ENCODE peak calls at places on chromosomes 3 and 15, in seven cellular contexts. K is IMR-90; N is endothelial cell of umbilical vein; D is fibroblast of lung; O is CD8-positive, alpha-beta T cell; C is prostate gland; E is mesenchymal stem cell. X is an unnamed sample.

GRCh38 chr3:183513046-183513706 is 42.3 kb downstream of the KLHL6 start:
- DNase-seq in D (no peak), C (no peak), N (no peak), K (no peak), O (peak; percentile 68), E (no peak), X (no peak)

GRCh38 chr3:132311860-132312259 is 5.3 kb upstream of the ACP3 start:
- DNase-seq in K (peak; percentile 32), N (no peak), O (no peak), D (peak; percentile 79), E (no peak), C (no peak), X (no peak)

GRCh38 chr3:126309861-126310655 is 47.1 kb downstream of the KLF15 start:
- DNase-seq in O (no peak), E (no peak), K (no peak), C (no peak), D (no peak), N (no peak), X (no peak)

GRCh38 chr3:129556890-129557736 is 14.1 kb downstream of the H1-8 start:
- DNase-seq in C (no peak), N (no peak), D (peak; percentile 81), K (no peak), E (no peak), O (no peak), X (no peak)

GRCh38 chr15:57395292-57395691 is 19.0 kb downstream of the CGNL1 start:
- DNase-seq in C (no peak), E (peak; percentile 65), D (peak; percentile 96), K (peak; percentile 68), N (peak; percentile 91), O (no peak), X (no peak)

GRCh38 chr3:118987466-118987865 is 47.2 kb downstream of the IGSF11 start:
- DNase-seq in C (peak; percentile 50), D (peak; percentile 39), N (no peak), K (peak; percentile 3), O (no peak), E (no peak), X (peak; percentile 65)

GRCh38 chr3:52086939-52087675 is 30.7 kb upstream of the DUSP7 start:
- DNase-seq in K (peak; percentile 56), O (no peak), D (peak; percentile 41), E (no peak), C (no peak), N (peak; percentile 64), X (no peak)

GRCh38 chr3:155745795-155746550 is 1.1 kb upstream of the PLCH1 start:
- DNase-seq in N (peak; percentile 27), C (no peak), K (no peak), E (peak; percentile 38), O (no peak), D (peak; percentile 50), X (peak; percentile 49)

GRCh38 chr15:26628071-26628470 is 144.8 kb downstream of the GABRB3 start:
- DNase-seq in C (peak; percentile 36), E (no peak), D (no peak), O (no peak), K (no peak), N (no peak), X (no peak)

GRCh38 chr3:58025824-58026579 is 17.8 kb downstream of the FLNB start:
- DNase-seq in D (peak; percentile 65), O (no peak), E (peak; percentile 78), K (peak; percentile 68), C (peak; percentile 79), N (peak; percentile 79), X (peak; percentile 40)

GRCh38 chr3:71089271-71089670 is 494.3 kb downstream of the FOXP1 start:
- DNase-seq in C (no peak), O (no peak), D (no peak), E (peak; percentile 43), K (peak; percentile 69), N (no peak), X (no peak)

GRCh38 chr3:164779816-164780215 is 298.5 kb downstream of the SI start:
- DNase-seq in N (no peak), O (no peak), C (no peak), K (no peak), E (peak; percentile 34), D (no peak), X (no peak)

GRCh38 chr3:4613366-4613765 is 120.2 kb downstream of the ITPR1 start:
- DNase-seq in D (no peak), N (no peak), E (no peak), O (no peak), C (no peak), K (no peak), X (no peak)

GRCh38 chr15:101013769-101014223 is 94.6 kb downstream of the LRRK1 start:
- DNase-seq in C (no peak), N (no peak), D (no peak), O (no peak), K (no peak), E (no peak), X (no peak)

GRCh38 chr3:191331443-191331842 is 1.1 kb upstream of the UTS2B start:
- DNase-seq in N (peak; percentile 70), O (no peak), K (peak; percentile 66), C (no peak), E (peak; percentile 74), D (peak; percentile 73), X (no peak)

GRCh38 chr3:110430146-110430545 is 641.5 kb upstream of the NECTIN3 start:
- DNase-seq in C (no peak), E (peak; percentile 33), O (no peak), N (no peak), D (peak; percentile 46), K (peak; percentile 44), X (no peak)

GRCh38 chr15:95302206-95302605 is 1028.3 kb upstream of the NR2F2 start:
- DNase-seq in D (no peak), K (no peak), O (no peak), N (peak; percentile 92), E (peak; percentile 59), C (no peak), X (no peak)

GRCh38 chr3:177466076-177466475 is 268.8 kb upstream of the TBL1XR1 start:
- DNase-seq in E (no peak), O (no peak), D (peak; percentile 63), N (no peak), C (no peak), K (no peak), X (no peak)

GRCh38 chr15:94445529-94446160 is 214.3 kb downstream of the MCTP2 start:
- DNase-seq in E (peak; percentile 92), D (no peak), O (no peak), C (no peak), K (no peak), N (no peak), X (no peak)

GRCh38 chr3:66236281-66236680 is 15.5 kb downstream of the SLC25A26 start:
- DNase-seq in D (no peak), O (no peak), N (no peak), E (peak; percentile 12), K (no peak), C (no peak), X (no peak)

DNA sequence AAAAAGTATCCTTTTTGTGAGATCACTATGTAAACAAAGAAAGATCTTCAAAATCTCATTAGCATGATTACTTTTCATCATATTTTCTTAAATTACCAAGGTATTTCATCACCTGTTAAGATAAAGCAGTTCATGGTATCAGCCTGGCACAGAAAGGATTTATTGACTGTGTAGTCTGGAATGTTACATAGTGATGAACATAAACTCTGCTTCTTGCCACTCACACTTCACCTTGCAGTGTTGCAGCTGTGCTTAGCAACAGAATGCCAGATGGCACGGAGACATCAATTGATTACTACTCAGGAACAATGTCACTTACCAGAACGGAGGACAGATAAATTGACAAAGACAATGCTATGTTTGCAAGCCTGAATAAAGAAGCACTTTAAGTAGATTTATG is 14.9 kb upstream of the BCHE start:
- DNase-seq in K (no peak), O (no peak), C (no peak), D (no peak), N (no peak), E (no peak), X (no peak)
- H3K36me3 ChIP-seq in K (no peaks in the 10 kb centered on the region), O (no peaks in the 10 kb centered on the region), C (no peaks in the 10 kb centered on the region), D (no peaks in the 10 kb centered on the region), N (no peaks in the 10 kb centered on the region), E (no peaks in the 10 kb centered on the region), X (no peaks in the 10 kb centered on the region)

GRCh38 chr3:46924921-46925584 is 47.5 kb downstream of the PTH1R start:
- DNase-seq in E (no peak), C (no peak), O (no peak), K (no peak), N (no peak), D (no peak), X (no peak)

GRCh38 chr3:46926871-46927717 is 49.5 kb downstream of the CCDC12 start:
- DNase-seq in K (no peak), E (no peak), N (peak; percentile 45), O (no peak), C (no peak), D (no peak), X (peak; percentile 62)

GRCh38 chr3:46926039-46926438 is 48.5 kb downstream of the PTH1R start:
- DNase-seq in O (no peak), K (peak; percentile 82), D (peak; percentile 79), N (peak; percentile 52), C (no peak), E (peak; percentile 88), X (no peak)

GRCh38 chr3:46926447-46926846 is 48.9 kb downstream of the PTH1R start:
- DNase-seq in C (no peak), O (no peak), E (no peak), D (no peak), K (no peak), N (no peak), X (no peak)

DNA sequence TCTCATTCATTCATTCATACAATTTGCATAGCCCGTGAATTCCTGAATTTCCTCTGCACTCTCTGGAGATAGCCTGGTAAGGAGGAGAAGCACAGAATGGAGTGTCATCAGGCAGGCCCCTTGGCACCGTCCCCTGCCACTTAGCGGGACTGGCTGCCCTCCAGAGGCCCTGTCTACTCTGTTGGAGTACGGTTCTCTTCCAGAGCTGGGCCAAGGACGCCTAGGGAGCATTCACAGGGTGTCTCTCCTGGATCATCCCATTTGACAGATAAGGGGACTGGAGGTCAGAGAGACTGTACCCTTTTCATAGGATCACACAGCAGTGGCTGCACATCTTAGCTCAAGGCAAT is 48.0 kb downstream of the PTH1R start:
- DNase-seq in E (no peak), O (no peak), D (no peak), K (no peak), C (no peak), N (no peak), X (no peak)
- H3K36me3 ChIP-seq in E (peaks cover 82% of the 10 kb centered on the region), O (peaks cover 42% of the 10 kb centered on the region), D (peaks cover 31% of the 10 kb centered on the region), K (peaks cover 54% of the 10 kb centered on the region), C (peaks cover 10% of the 10 kb centered on the region), N (peaks cover 5% of the 10 kb centered on the region), X (peaks cover 21% of the 10 kb centered on the region)

GRCh38 chr3:77479021-77479420 is 439.1 kb downstream of the ROBO2 start:
- DNase-seq in K (no peak), C (no peak), E (no peak), D (no peak), N (no peak), O (no peak), X (no peak)
- H3K36me3 ChIP-seq in K (no peaks in the 10 kb centered on the region), C (no peaks in the 10 kb centered on the region), E (no peaks in the 10 kb centered on the region), D (no peaks in the 10 kb centered on the region), N (no peaks in the 10 kb centered on the region), O (no peaks in the 10 kb centered on the region), X (no peaks in the 10 kb centered on the region)

GRCh38 chr3:170448530-170449110 is 30.0 kb downstream of the CLDN11 start:
- DNase-seq in K (peak; percentile 33), N (no peak), D (no peak), O (no peak), C (no peak), E (no peak), X (no peak)
- H3K36me3 ChIP-seq in K (no peaks in the 10 kb centered on the region), N (no peaks in the 10 kb centered on the region), D (no peaks in the 10 kb centered on the region), O (no peaks in the 10 kb centered on the region), C (no peaks in the 10 kb centered on the region), E (no peaks in the 10 kb centered on the region), X (no peaks in the 10 kb centered on the region)